ENCODE peak calls at places on chromosomes 6 and 20, in seven cellular contexts. B is fibroblast of the aortic adventitia, L is H1, D is brain microvascular endothelial cell, J is prostate gland, H is AG10803, O is GM12864. N is an unnamed sample.

GRCh38 chr6:149397384-149397783 is 2.7 kb upstream of the SUMO4 start:
- DNase-seq in B (no peak), L (no peak), D (no peak), J (no peak), H (no peak), O (no peak), N (no peak)

GRCh38 chr6:41449399-41450245 is 96.6 kb upstream of the FOXP4 start:
- DNase-seq in B (peak), L (no peak), D (no peak), J (no peak), H (peak), O (no peak), N (no peak)

GRCh38 chr20:49631074-49631716 is 63.3 kb upstream of the PTGIS start:
- DNase-seq in B (peak), L (no peak), D (no peak), J (no peak), H (no peak), O (no peak), N (no peak)

GRCh38 chr20:9837634-9838033 is 1.2 kb downstream of the PAK5 start:
- DNase-seq in B (peak), L (no peak), D (no peak), J (no peak), H (no peak), O (no peak), N (no peak)

GRCh38 chr6:109722564-109723254 is 31.6 kb downstream of the FIG4 start:
- DNase-seq in B (no peak), L (no peak), D (no peak), J (no peak), H (no peak), O (no peak), N (no peak)

GRCh38 chr20:40990542-40991120 is 38.0 kb upstream of the TOP1 start:
- DNase-seq in B (peak), L (peak), D (peak), J (peak), H (peak), O (peak), N (peak)

GRCh38 chr6:107192739-107193296 is 77.5 kb upstream of the BEND3 start:
- DNase-seq in B (no peak), L (no peak), D (no peak), J (no peak), H (no peak), O (no peak), N (no peak)

GRCh38 chr6:292506-293184 is 358 bp downstream of the DUSP22 start:
- DNase-seq in B (peak), L (no peak), D (no peak), J (peak), H (peak), O (peak), N (peak)

GRCh38 chr6:89479902-89480301 is 47.0 kb downstream of the ANKRD6 start:
- DNase-seq in B (no peak), L (no peak), D (no peak), J (no peak), H (no peak), O (no peak), N (no peak)

GRCh38 chr6:108798672-108799355 is 49.4 kb upstream of the ARMC2 start:
- DNase-seq in B (no peak), L (no peak), D (no peak), J (no peak), H (no peak), O (no peak), N (no peak)

GRCh38 chr6:5231289-5231688 is 29.5 kb downstream of the LYRM4 start:
- DNase-seq in B (no peak), L (no peak), D (no peak), J (no peak), H (no peak), O (no peak), N (no peak)

GRCh38 chr6:20349225-20349624 is 52.5 kb upstream of the E2F3 start:
- DNase-seq in B (no peak), L (no peak), D (no peak), J (no peak), H (no peak), O (no peak), N (no peak)

GRCh38 chr20:3071610-3072529 is at the start of gene OXT:
- DNase-seq in B (no peak), L (no peak), D (no peak), J (peak), H (no peak), O (no peak), N (peak)

GRCh38 chr6:88569959-88570358 is 393.5 kb downstream of the RNGTT start:
- DNase-seq in B (no peak), L (no peak), D (no peak), J (no peak), H (no peak), O (no peak), N (no peak)

GRCh38 chr20:1212607-1213396 is 9.5 kb downstream of the C20orf202 start:
- DNase-seq in B (peak), L (peak), D (peak), J (peak), H (peak), O (peak), N (peak)

GRCh38 chr6:108492131-108492766 is 68.5 kb upstream of the FOXO3 start:
- DNase-seq in B (peak), L (no peak), D (peak), J (peak), H (peak), O (peak), N (no peak)

GRCh38 chr6:127102859-127103258 is 15.6 kb upstream of the RSPO3 start:
- DNase-seq in B (no peak), L (no peak), D (no peak), J (no peak), H (no peak), O (no peak), N (no peak)

DNA sequence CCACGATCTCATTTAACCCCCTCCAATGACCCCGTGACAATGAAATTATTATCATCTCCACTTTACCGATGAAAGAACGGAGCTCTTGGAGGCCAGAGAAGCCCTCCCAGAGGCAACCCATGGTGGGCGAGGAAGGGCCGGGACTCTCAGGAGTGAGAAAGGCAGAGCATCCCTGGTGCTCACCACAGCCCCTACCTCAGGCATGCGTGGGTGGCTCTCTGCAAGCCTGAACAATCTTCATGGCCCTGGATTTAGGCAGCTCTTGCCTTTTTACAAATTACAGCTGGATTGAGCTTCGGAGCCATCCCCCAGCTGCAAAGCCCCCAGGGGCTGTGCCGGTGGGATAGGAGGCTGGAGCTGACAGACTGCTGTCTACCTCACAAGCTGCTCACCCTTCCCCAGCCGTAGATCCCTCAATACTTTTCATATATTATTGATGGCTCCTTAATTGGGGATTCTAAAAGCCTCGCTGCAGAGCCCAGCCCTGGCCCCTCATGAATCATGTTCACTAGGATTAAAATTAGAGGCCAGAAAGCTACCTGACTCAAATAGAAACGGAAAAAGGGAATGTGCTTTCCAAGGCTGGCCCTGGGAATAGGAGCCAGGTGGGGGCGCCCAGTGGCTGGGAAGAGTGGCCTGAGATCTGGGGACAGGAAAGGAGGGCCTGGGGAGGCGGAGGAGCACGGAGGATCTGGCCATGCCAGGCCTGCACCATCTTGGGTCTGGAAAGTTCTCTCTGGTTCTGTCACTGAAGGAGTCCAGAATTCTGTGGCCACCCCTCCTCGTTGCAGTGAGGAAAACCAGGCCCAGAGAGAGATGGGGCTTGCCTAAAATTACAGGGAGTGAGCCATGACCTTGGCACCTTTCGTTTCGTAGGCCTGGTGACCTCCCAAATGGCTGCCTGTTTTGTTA is 29.1 kb downstream of the CPNE5 start:
- DNase-seq in B (no peak), L (no peak), D (no peak), J (no peak), H (no peak), O (no peak), N (no peak)
- TF ChIP-seq CTCF in B (no peak), L (peak), D (peak), J (no peak), H (no peak), O (no peak), N (no peak)

DNA sequence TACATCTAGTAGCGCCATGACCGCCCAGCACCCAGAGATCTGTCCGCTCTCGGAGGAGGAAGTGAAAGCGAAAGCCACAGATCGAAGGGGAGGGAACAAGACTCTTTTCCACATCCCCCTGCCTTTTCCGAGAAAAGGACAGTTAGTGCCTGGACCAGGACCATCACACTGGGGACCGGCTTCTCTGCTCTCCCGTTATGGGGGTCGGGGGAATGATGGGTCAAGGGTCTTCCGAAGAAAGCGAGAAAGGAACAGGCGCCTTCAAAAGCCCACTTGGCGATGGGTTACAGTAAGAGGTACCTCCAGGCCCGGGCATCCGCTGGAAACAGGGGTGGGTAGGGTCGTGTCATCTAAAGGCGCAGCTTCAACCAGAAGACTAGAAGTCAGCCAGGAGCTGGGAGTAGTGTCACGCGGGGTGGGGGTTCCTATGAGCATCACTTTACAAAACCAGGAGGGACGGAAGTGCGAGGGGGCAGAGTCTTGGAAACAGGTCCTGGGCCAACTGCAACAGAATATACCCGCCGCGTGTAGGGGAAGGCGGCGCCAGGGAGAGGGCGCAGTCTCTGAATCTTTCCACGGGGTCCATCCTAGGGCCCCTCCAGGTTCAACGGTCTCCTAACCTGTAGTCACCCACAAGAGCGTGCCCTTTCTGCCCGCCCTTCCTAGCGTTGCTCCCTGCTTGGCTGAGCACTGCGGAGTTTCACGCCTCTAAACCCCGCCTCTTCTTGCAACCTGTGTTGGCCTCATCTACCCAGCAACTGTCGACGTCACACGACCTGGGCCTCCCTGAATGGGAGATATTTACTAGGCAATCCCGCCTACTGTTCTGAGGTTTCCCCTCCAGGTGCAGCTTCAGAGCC is at the start of gene PSMB8:
- DNase-seq in B (peak), L (peak), D (peak), J (peak), H (peak), O (peak), N (peak)
- TF ChIP-seq CTCF in B (peak), L (no peak), D (peak), J (no peak), H (peak), O (no peak), N (no peak)

GRCh38 chr6:24994812-24995211 is 59.1 kb upstream of the RIPOR2 start:
- DNase-seq in B (no peak), L (no peak), D (no peak), J (no peak), H (peak), O (no peak), N (no peak)
- TF ChIP-seq CTCF in B (no peak), L (no peak), D (peak), J (no peak), H (peak), O (no peak), N (no peak)

GRCh38 chr6:134910596-134910935 is 39.3 kb downstream of the ALDH8A1 start:
- DNase-seq in B (peak), L (no peak), D (no peak), J (no peak), H (no peak), O (no peak), N (no peak)
- TF ChIP-seq CTCF in B (no peak), L (no peak), D (no peak), J (no peak), H (no peak), O (no peak), N (no peak)

N was measured in glutamatergic neuron.